ENCODE peak calls at places on chromosomes 1 and 21, in five cellular contexts. O is HuH-7; Y is LoVo; M is stromal cell of bone marrow; A is effector CD4-positive, alpha-beta T cell. U is an unnamed sample.

GRCh38 chr1:232218955-232219865 is 410.7 kb downstream of the SIPA1L2 start:
- DNase-seq in A (no peak), O (no peak), M (no peak), Y (no peak), U (no peak)

GRCh38 chr1:73556270-73556669 is 641.7 kb downstream of the LRRIQ3 start:
- DNase-seq in A (no peak), Y (no peak), M (no peak), O (no peak), U (no peak)

GRCh38 chr1:21241761-21242581 is 48.3 kb downstream of the ECE1 start:
- DNase-seq in O (no peak), M (no peak), Y (no peak), A (no peak), U (no peak)

GRCh38 chr1:92804721-92805169 is 19.8 kb upstream of the EVI5 start:
- DNase-seq in A (no peak), Y (peak; percentile 91), O (peak; percentile 36), M (peak; percentile 62), U (peak; percentile 76)

GRCh38 chr21:42425603-42425985 is 21.9 kb downstream of the UBASH3A start:
- DNase-seq in Y (no peak), O (no peak), M (no peak), A (no peak), U (no peak)

GRCh38 chr1:176815621-176816020 is 348.9 kb downstream of the ASTN1 start:
- DNase-seq in Y (no peak), O (no peak), M (no peak), A (no peak), U (no peak)

GRCh38 chr1:241460098-241460873 is 59.3 kb downstream of the FH start:
- DNase-seq in M (no peak), O (no peak), A (no peak), Y (no peak), U (no peak)

GRCh38 chr1:40039245-40039756 is 1.2 kb upstream of the CAP1 start:
- DNase-seq in Y (no peak), M (peak; percentile 31), O (peak; percentile 16), A (no peak), U (no peak)

GRCh38 chr1:63640633-63641567 is 47.7 kb downstream of the PGM1 start:
- DNase-seq in M (no peak), Y (no peak), O (peak; percentile 30), A (no peak), U (no peak)

GRCh38 chr1:27033059-27033746 is 20.6 kb upstream of the TENT5B start:
- DNase-seq in O (no peak), A (no peak), Y (no peak), M (no peak), U (peak; percentile 73)

GRCh38 chr1:25695991-25696330 is 79.4 kb downstream of the MAN1C1 start:
- DNase-seq in M (peak; percentile 91), O (no peak), Y (no peak), A (no peak), U (no peak)

GRCh38 chr1:97247196-97247595 is 525.6 kb downstream of the PTBP2 start:
- DNase-seq in O (no peak), Y (no peak), A (no peak), M (no peak), U (no peak)

GRCh38 chr1:198162091-198162767 is 5.4 kb downstream of the NEK7 start:
- DNase-seq in A (no peak), M (no peak), Y (peak; percentile 51), O (peak; percentile 37), U (no peak)

GRCh38 chr1:162878000-162878596 is 17.1 kb upstream of the CCDC190 start:
- DNase-seq in O (peak; percentile 25), A (no peak), M (peak; percentile 65), Y (peak; percentile 17), U (no peak)

GRCh38 chr1:219900201-219900600 is 28.2 kb downstream of the SLC30A10 start:
- DNase-seq in A (no peak), M (peak; percentile 6), O (no peak), Y (no peak), U (no peak)

GRCh38 chr1:91546301-91546581 is 45.6 kb downstream of the CDC7 start:
- DNase-seq in Y (no peak), A (no peak), O (peak; percentile 51), M (no peak), U (no peak)